ENCODE peak calls at places on chromosomes 5 and 9, in nine cellular contexts. M, X, L, O, D, K, V, W and T are unnamed samples.

GRCh38 chr5:107930891-107931290 is 260.2 kb upstream of the EFNA5 start:
- DNase-seq in V (no peak), K (no peak), D (no peak), W (no peak), O (no peak), M (peak), L (no peak), X (no peak), T (no peak)

GRCh38 chr9:76161546-76161945 is 232.7 kb downstream of the RFK start:
- DNase-seq in K (no peak), O (peak), X (no peak), D (no peak), V (peak), W (no peak), M (no peak), L (no peak), T (no peak)

GRCh38 chr5:165631235-165631634 is 2125.8 kb downstream of the MAT2B start:
- DNase-seq in O (no peak), M (no peak), D (no peak), L (no peak), V (peak), K (no peak), W (no peak), X (no peak), T (no peak)

GRCh38 chr9:36194326-36195000 is 3.7 kb downstream of the CLTA start:
- DNase-seq in L (no peak), V (peak), W (no peak), K (no peak), O (no peak), M (no peak), X (no peak), D (no peak), T (no peak)

GRCh38 chr9:82209797-82210470 is 221.4 kb downstream of the SPATA31D1 start:
- DNase-seq in D (no peak), K (no peak), V (no peak), W (no peak), O (no peak), M (peak), L (no peak), X (no peak), T (no peak)

GRCh38 chr9:77433675-77434445 is 214.3 kb downstream of the GNA14 start:
- DNase-seq in M (peak), X (peak), L (peak), V (peak), K (peak), D (peak), O (peak), W (no peak), T (no peak)

GRCh38 chr5:1516615-1517601 is 6.9 kb downstream of the LPCAT1 start:
- DNase-seq in W (no peak), K (no peak), X (peak), M (peak), V (peak), D (peak), O (peak), L (peak), T (peak)

GRCh38 chr5:143094087-143094511 is 309.4 kb downstream of the NR3C1 start:
- DNase-seq in M (no peak), D (no peak), K (no peak), X (no peak), V (peak), L (no peak), W (no peak), O (peak), T (no peak)

GRCh38 chr5:32542216-32543059 is 42.9 kb upstream of the SUB1 start:
- DNase-seq in W (peak), D (no peak), O (peak), L (no peak), M (peak), K (no peak), V (peak), X (no peak), T (peak)

GRCh38 chr5:180234271-180234670 is 25.3 kb upstream of the RASGEF1C start:
- DNase-seq in K (no peak), X (no peak), V (no peak), M (no peak), L (no peak), W (no peak), O (no peak), D (no peak), T (no peak)

GRCh38 chr5:65907138-65907537 is 19.2 kb upstream of the ERBIN start:
- DNase-seq in M (peak), D (no peak), O (no peak), V (no peak), X (no peak), W (no peak), L (no peak), K (no peak), T (no peak)

GRCh38 chr9:34992376-34992951 is 2.9 kb downstream of the DNAJB5 start:
- DNase-seq in W (no peak), X (no peak), V (peak), O (peak), L (no peak), K (peak), M (peak), D (peak), T (peak)

GRCh38 chr9:3962467-3962866 is 337.4 kb downstream of the GLIS3 start:
- DNase-seq in O (peak), W (no peak), K (no peak), M (peak), V (peak), L (peak), X (no peak), D (no peak), T (no peak)

GRCh38 chr9:78326564-78326963 is 29.6 kb downstream of the PSAT1 start:
- DNase-seq in K (no peak), M (no peak), X (no peak), O (no peak), D (no peak), W (no peak), V (no peak), L (no peak), T (no peak)

GRCh38 chr5:75049581-75050274 is 2.6 kb downstream of the GCNT4 start:
- DNase-seq in L (peak), O (peak), W (peak), D (peak), X (peak), K (peak), M (peak), V (peak), T (no peak)

GRCh38 chr9:83304686-83305085 is 233.5 kb downstream of the FRMD3 start:
- DNase-seq in L (no peak), D (peak), V (peak), K (no peak), X (no peak), O (peak), M (no peak), W (no peak), T (no peak)

GRCh38 chr9:119675951-119676350 is 306.7 kb upstream of the BRINP1 start:
- DNase-seq in O (no peak), L (no peak), K (no peak), M (no peak), D (no peak), X (no peak), V (no peak), W (no peak), T (no peak)

GRCh38 chr5:169350016-169350415 is 49.1 kb upstream of the SLIT3 start:
- DNase-seq in M (peak), V (peak), D (no peak), L (peak), X (no peak), W (no peak), O (peak), K (no peak), T (no peak)

GRCh38 chr5:43019615-43020293 is 20.4 kb downstream of the ANXA2R start:
- DNase-seq in O (peak), X (peak), W (peak), V (peak), M (peak), D (peak), L (peak), K (peak), T (peak)

GRCh38 chr9:389758-390157 is 175.1 kb downstream of the DOCK8 start:
- DNase-seq in K (no peak), X (no peak), V (no peak), M (no peak), D (no peak), W (no peak), O (peak), L (no peak), T (no peak)

GRCh38 chr5:179160584-179160983 is 100.4 kb downstream of the ZNF354C start:
- DNase-seq in O (peak), L (no peak), W (no peak), D (no peak), M (peak), V (no peak), X (no peak), K (no peak), T (no peak)

GRCh38 chr9:135020481-135021392 is 66.7 kb upstream of the OLFM1 start:
- DNase-seq in L (no peak), M (no peak), W (no peak), V (no peak), K (no peak), X (no peak), D (no peak), O (no peak), T (no peak)

GRCh38 chr9:103714992-103715391 is 379.1 kb upstream of the SMC2 start:
- DNase-seq in O (no peak), M (no peak), D (no peak), W (no peak), V (no peak), K (no peak), L (no peak), X (no peak), T (no peak)

GRCh38 chr9:124390812-124391658 is 24.2 kb downstream of the PSMB7 start:
- DNase-seq in W (no peak), M (peak), K (no peak), O (peak), V (peak), X (no peak), L (peak), D (no peak), T (no peak)

GRCh38 chr5:120604898-120605297 is 140.8 kb downstream of the PRR16 start:
- DNase-seq in D (no peak), W (no peak), K (peak), X (no peak), L (no peak), O (peak), M (peak), V (peak), T (no peak)

GRCh38 chr9:131817073-131817472 is 77.2 kb upstream of the RAPGEF1 start:
- DNase-seq in X (no peak), W (no peak), D (no peak), V (no peak), O (no peak), M (no peak), K (no peak), L (no peak), T (no peak)

GRCh38 chr9:131818089-131818488 is 78.2 kb upstream of the RAPGEF1 start:
- DNase-seq in O (no peak), M (no peak), V (no peak), L (no peak), D (no peak), W (no peak), X (no peak), K (no peak), T (no peak)

GRCh38 chr9:131814714-131815113 is 74.8 kb upstream of the RAPGEF1 start:
- DNase-seq in X (no peak), O (no peak), K (no peak), W (no peak), V (no peak), L (no peak), D (no peak), M (no peak), T (no peak)

GRCh38 chr9:131817627-131818026 is 77.8 kb upstream of the RAPGEF1 start:
- DNase-seq in K (no peak), L (peak), X (no peak), W (no peak), V (no peak), D (no peak), O (no peak), M (no peak), T (no peak)

GRCh38 chr9:131815971-131816873 is 76.3 kb upstream of the RAPGEF1 start:
- DNase-seq in L (no peak), M (peak), X (no peak), D (no peak), W (no peak), K (no peak), O (no peak), V (peak), T (no peak)
- TF ChIP-seq CTCF in L (no peak), M (no peak), X (no peak), D (no peak), W (no peak), K (no peak), O (no peak), V (no peak), T (no peak)

GRCh38 chr9:126335837-126336236 is 9.2 kb downstream of the MVB12B start:
- DNase-seq in L (no peak), V (no peak), M (no peak), W (no peak), O (no peak), X (no peak), K (no peak), D (no peak), T (no peak)
- H3K4me3 ChIP-seq in L (no peak), V (no peak), M (no peak), W (no peak), O (no peak), X (no peak), K (no peak), D (no peak), T (no peak)

DNA sequence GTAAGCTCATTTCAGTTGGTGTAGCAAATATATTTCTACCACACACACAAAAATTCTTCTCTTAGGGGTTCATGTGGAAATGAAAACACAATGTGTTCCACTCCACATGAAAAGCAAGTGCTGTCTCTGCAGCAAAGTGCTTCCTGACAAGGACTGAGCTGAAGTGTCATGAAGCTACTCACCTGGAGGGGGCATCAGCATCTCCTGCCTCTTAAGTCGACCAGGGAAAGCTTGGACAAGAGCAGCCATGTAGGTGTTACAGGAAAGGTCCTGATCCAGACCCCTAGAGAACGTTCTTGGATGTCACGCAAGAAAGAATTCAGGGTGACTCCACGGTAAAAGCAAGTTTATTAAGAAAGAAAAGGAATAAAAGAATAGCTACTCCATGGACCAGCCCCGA is 62.8 kb downstream of the SV2C start:
- DNase-seq in M (peak), X (no peak), W (peak), O (no peak), K (peak), V (no peak), D (no peak), L (peak), T (no peak)
- TF ChIP-seq CTCF in M (peak), X (peak), W (peak), O (no peak), K (peak), V (no peak), D (no peak), L (no peak), T (peak)

GRCh38 chr9:8388132-8388531 is 588.6 kb upstream of the DMAC1 start:
- DNase-seq in W (no peak), L (no peak), M (no peak), V (no peak), K (no peak), D (no peak), X (no peak), O (no peak), T (no peak)
- H3K4me3 ChIP-seq in W (no peak), L (no peak), M (no peak), V (no peak), K (no peak), D (no peak), X (no peak), O (no peak), T (no peak)

GRCh38 chr5:90306613-90307012 is 102.9 kb downstream of the CETN3 start:
- DNase-seq in W (no peak), X (no peak), D (no peak), O (no peak), L (no peak), K (no peak), M (peak), V (no peak), T (no peak)
- TF ChIP-seq CTCF in W (no peak), X (no peak), D (no peak), O (no peak), L (no peak), K (no peak), M (no peak), V (no peak), T (no peak)

GRCh38 chr5:116652196-116652729 is 77.6 kb upstream of the SEMA6A start:
- DNase-seq in K (peak), W (peak), M (no peak), X (no peak), D (no peak), O (peak), V (peak), L (no peak), T (peak)
- H3K4me3 ChIP-seq in K (no peak), W (no peak), M (no peak), X (no peak), D (no peak), O (no peak), V (no peak), L (no peak), T (no peak)